ENCODE peak calls at places on chromosome 10, in nine cellular contexts. One of them, this sample, is unnamed.

GRCh38 chr10:49347342-49347741 is 48.4 kb downstream of the C10orf71 start:
- DNase-seq in Calu3: no peak
- DNase-seq in transverse colon: no peak
- DNase-seq in foreskin fibroblast: no peak
- DNase-seq in nephron progenitor cell: no peak
- DNase-seq in B cell: no peak
- DNase-seq in mucosa of descending colon: no peak
- DNase-seq in colonic mucosa: no peak
- DNase-seq in Caco-2: no peak
- DNase-seq in this sample: no peak

GRCh38 chr10:690227-691161 is 1.0 kb upstream of the DIP2C start:
- DNase-seq in Caco-2: no peak
- DNase-seq in nephron progenitor cell: no peak
- DNase-seq in B cell: no peak
- DNase-seq in Calu3: no peak
- DNase-seq in mucosa of descending colon: peak; percentile 12
- DNase-seq in foreskin fibroblast: peak; percentile 28
- DNase-seq in transverse colon: no peak
- DNase-seq in colonic mucosa: no peak
- DNase-seq in this sample: no peak

GRCh38 chr10:6813876-6814275 is 233.8 kb upstream of the PRKCQ start:
- DNase-seq in transverse colon: no peak
- DNase-seq in nephron progenitor cell: no peak
- DNase-seq in foreskin fibroblast: no peak
- DNase-seq in colonic mucosa: no peak
- DNase-seq in Calu3: no peak
- DNase-seq in mucosa of descending colon: no peak
- DNase-seq in Caco-2: no peak
- DNase-seq in B cell: no peak
- DNase-seq in this sample: no peak

GRCh38 chr10:36504752-36505151 is 620.6 kb upstream of the ANKRD30A start:
- DNase-seq in foreskin fibroblast: no peak
- DNase-seq in mucosa of descending colon: no peak
- DNase-seq in transverse colon: no peak
- DNase-seq in B cell: no peak
- DNase-seq in nephron progenitor cell: no peak
- DNase-seq in Calu3: no peak
- DNase-seq in colonic mucosa: no peak
- DNase-seq in Caco-2: no peak
- DNase-seq in this sample: no peak

GRCh38 chr10:75487087-75487784 is 55.8 kb downstream of the LRMDA start:
- DNase-seq in transverse colon: no peak
- DNase-seq in colonic mucosa: peak; percentile 14
- DNase-seq in foreskin fibroblast: no peak
- DNase-seq in mucosa of descending colon: no peak
- DNase-seq in nephron progenitor cell: no peak
- DNase-seq in B cell: no peak
- DNase-seq in Caco-2: no peak
- DNase-seq in Calu3: no peak
- DNase-seq in this sample: no peak

GRCh38 chr10:32621969-32622368 is 176.0 kb downstream of the CCDC7 start:
- DNase-seq in foreskin fibroblast: no peak
- DNase-seq in transverse colon: no peak
- DNase-seq in Calu3: no peak
- DNase-seq in Caco-2: no peak
- DNase-seq in colonic mucosa: no peak
- DNase-seq in nephron progenitor cell: no peak
- DNase-seq in mucosa of descending colon: no peak
- DNase-seq in B cell: no peak
- DNase-seq in this sample: no peak

GRCh38 chr10:25815236-25815635 is 118.8 kb upstream of the MYO3A start:
- DNase-seq in Calu3: no peak
- DNase-seq in colonic mucosa: no peak
- DNase-seq in nephron progenitor cell: no peak
- DNase-seq in transverse colon: no peak
- DNase-seq in mucosa of descending colon: no peak
- DNase-seq in foreskin fibroblast: no peak
- DNase-seq in Caco-2: no peak
- DNase-seq in B cell: no peak
- DNase-seq in this sample: no peak

GRCh38 chr10:43202224-43202656 is 64.0 kb downstream of the CSGALNACT2 start:
- DNase-seq in B cell: peak; percentile 55
- DNase-seq in transverse colon: peak; percentile 34
- DNase-seq in foreskin fibroblast: no peak
- DNase-seq in Calu3: peak; percentile 51
- DNase-seq in Caco-2: peak; percentile 34
- DNase-seq in nephron progenitor cell: peak; percentile 54
- DNase-seq in mucosa of descending colon: peak; percentile 35
- DNase-seq in colonic mucosa: peak; percentile 44
- DNase-seq in this sample: peak; percentile 67

GRCh38 chr10:75395171-75395954 is 6.2 kb downstream of the ZNF503 start:
- DNase-seq in B cell: no peak
- DNase-seq in transverse colon: peak; percentile 58
- DNase-seq in Calu3: no peak
- DNase-seq in nephron progenitor cell: peak; percentile 88
- DNase-seq in foreskin fibroblast: no peak
- DNase-seq in Caco-2: no peak
- DNase-seq in colonic mucosa: peak; percentile 65
- DNase-seq in mucosa of descending colon: peak; percentile 48
- DNase-seq in this sample: peak; percentile 88

GRCh38 chr10:29186221-29186620 is 102.6 kb upstream of the LYZL1 start:
- DNase-seq in Calu3: no peak
- DNase-seq in colonic mucosa: no peak
- DNase-seq in mucosa of descending colon: no peak
- DNase-seq in nephron progenitor cell: no peak
- DNase-seq in Caco-2: no peak
- DNase-seq in foreskin fibroblast: no peak
- DNase-seq in transverse colon: no peak
- DNase-seq in B cell: no peak
- DNase-seq in this sample: no peak

DNA sequence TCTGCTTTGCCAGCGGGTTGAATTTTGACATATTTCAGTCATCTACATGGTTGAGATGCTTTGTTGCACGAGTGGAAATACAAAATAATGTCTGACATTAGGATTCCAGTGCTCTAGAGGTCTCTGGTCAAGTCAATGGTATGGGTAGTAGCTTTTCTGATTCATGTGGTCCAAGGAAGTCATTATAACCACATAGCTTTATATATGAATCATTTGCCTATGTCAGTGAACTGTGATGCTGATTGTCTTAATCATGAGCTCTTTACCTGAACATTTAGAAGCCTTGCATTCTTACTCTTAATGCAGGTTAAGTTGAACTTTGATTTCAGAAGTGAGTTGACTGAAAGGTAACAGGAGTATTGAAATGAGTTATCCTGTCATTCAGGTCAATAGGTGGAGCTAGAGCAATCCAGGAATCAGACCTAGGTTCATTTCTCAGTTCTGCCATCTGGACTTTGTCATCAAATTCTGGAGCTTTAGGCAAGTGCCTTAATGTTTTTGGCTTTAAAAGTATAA is 3.3 kb downstream of the MAPK8 start:
- DNase-seq in mucosa of descending colon: no peak
- DNase-seq in transverse colon: no peak
- DNase-seq in colonic mucosa: no peak
- DNase-seq in foreskin fibroblast: peak; percentile 33
- DNase-seq in nephron progenitor cell: no peak
- DNase-seq in Caco-2: no peak
- DNase-seq in Calu3: no peak
- DNase-seq in B cell: no peak
- DNase-seq in this sample: no peak
- TF ChIP-seq CTCF in mucosa of descending colon: peak; percentile 25
- TF ChIP-seq CTCF in transverse colon: peak; percentile 9
- TF ChIP-seq CTCF in colonic mucosa: peak; percentile 19
- TF ChIP-seq CTCF in foreskin fibroblast: no peak
- TF ChIP-seq CTCF in nephron progenitor cell: no peak
- TF ChIP-seq CTCF in Caco-2: peak; percentile 80
- TF ChIP-seq CTCF in Calu3: no peak
- TF ChIP-seq CTCF in B cell: peak; percentile 39
- TF ChIP-seq CTCF in this sample: no peak

GRCh38 chr10:13571541-13571940 is 15.2 kb upstream of the PRPF18 start:
- DNase-seq in Caco-2: no peak
- DNase-seq in foreskin fibroblast: no peak
- DNase-seq in Calu3: no peak
- DNase-seq in colonic mucosa: no peak
- DNase-seq in B cell: no peak
- DNase-seq in transverse colon: no peak
- DNase-seq in mucosa of descending colon: no peak
- DNase-seq in nephron progenitor cell: no peak
- DNase-seq in this sample: no peak
- TF ChIP-seq CTCF in Caco-2: no peak
- TF ChIP-seq CTCF in foreskin fibroblast: no peak
- TF ChIP-seq CTCF in Calu3: no peak
- TF ChIP-seq CTCF in colonic mucosa: no peak
- TF ChIP-seq CTCF in B cell: no peak
- TF ChIP-seq CTCF in transverse colon: no peak
- TF ChIP-seq CTCF in mucosa of descending colon: no peak
- TF ChIP-seq CTCF in nephron progenitor cell: no peak
- TF ChIP-seq CTCF in this sample: no peak

GRCh38 chr10:72156223-72156622 is 59.6 kb upstream of the ANAPC16 start:
- DNase-seq in B cell: no peak
- DNase-seq in foreskin fibroblast: no peak
- DNase-seq in transverse colon: no peak
- DNase-seq in colonic mucosa: no peak
- DNase-seq in Calu3: no peak
- DNase-seq in nephron progenitor cell: no peak
- DNase-seq in mucosa of descending colon: no peak
- DNase-seq in Caco-2: no peak
- DNase-seq in this sample: no peak
- TF ChIP-seq CTCF in B cell: no peak
- TF ChIP-seq CTCF in foreskin fibroblast: no peak
- TF ChIP-seq CTCF in transverse colon: no peak
- TF ChIP-seq CTCF in colonic mucosa: no peak
- TF ChIP-seq CTCF in Calu3: no peak
- TF ChIP-seq CTCF in nephron progenitor cell: no peak
- TF ChIP-seq CTCF in mucosa of descending colon: no peak
- TF ChIP-seq CTCF in Caco-2: no peak
- TF ChIP-seq CTCF in this sample: no peak

GRCh38 chr10:94076325-94076841 is 82.7 kb downstream of the PLCE1 start:
- DNase-seq in B cell: no peak
- DNase-seq in foreskin fibroblast: peak; percentile 21
- DNase-seq in transverse colon: peak; percentile 16
- DNase-seq in nephron progenitor cell: no peak
- DNase-seq in Calu3: no peak
- DNase-seq in Caco-2: peak; percentile 74
- DNase-seq in mucosa of descending colon: peak; percentile 39
- DNase-seq in colonic mucosa: peak; percentile 46
- DNase-seq in this sample: no peak
- TF ChIP-seq CTCF in B cell: no peak
- TF ChIP-seq CTCF in foreskin fibroblast: peak; percentile 53
- TF ChIP-seq CTCF in transverse colon: peak; percentile 39
- TF ChIP-seq CTCF in nephron progenitor cell: no peak
- TF ChIP-seq CTCF in Calu3: no peak
- TF ChIP-seq CTCF in Caco-2: peak; percentile 60
- TF ChIP-seq CTCF in mucosa of descending colon: peak; percentile 19
- TF ChIP-seq CTCF in colonic mucosa: no peak
- TF ChIP-seq CTCF in this sample: peak; percentile 63

GRCh38 chr10:15146366-15146765 is 22.1 kb downstream of the NMT2 start:
- DNase-seq in transverse colon: no peak
- DNase-seq in mucosa of descending colon: no peak
- DNase-seq in Calu3: no peak
- DNase-seq in Caco-2: no peak
- DNase-seq in colonic mucosa: no peak
- DNase-seq in foreskin fibroblast: no peak
- DNase-seq in nephron progenitor cell: no peak
- DNase-seq in B cell: no peak
- DNase-seq in this sample: no peak
- TF ChIP-seq CTCF in transverse colon: no peak
- TF ChIP-seq CTCF in mucosa of descending colon: no peak
- TF ChIP-seq CTCF in Calu3: no peak
- TF ChIP-seq CTCF in Caco-2: no peak
- TF ChIP-seq CTCF in colonic mucosa: no peak
- TF ChIP-seq CTCF in foreskin fibroblast: no peak
- TF ChIP-seq CTCF in nephron progenitor cell: no peak
- TF ChIP-seq CTCF in B cell: no peak
- TF ChIP-seq CTCF in this sample: no peak

GRCh38 chr10:93088466-93088865 is 14.8 kb downstream of the CYP26A1 start:
- DNase-seq in nephron progenitor cell: no peak
- DNase-seq in B cell: no peak
- DNase-seq in foreskin fibroblast: no peak
- DNase-seq in transverse colon: no peak
- DNase-seq in colonic mucosa: peak; percentile 9
- DNase-seq in Calu3: no peak
- DNase-seq in mucosa of descending colon: no peak
- DNase-seq in Caco-2: no peak
- DNase-seq in this sample: peak; percentile 25
- TF ChIP-seq CTCF in nephron progenitor cell: no peak
- TF ChIP-seq CTCF in B cell: no peak
- TF ChIP-seq CTCF in foreskin fibroblast: no peak
- TF ChIP-seq CTCF in transverse colon: no peak
- TF ChIP-seq CTCF in colonic mucosa: no peak
- TF ChIP-seq CTCF in Calu3: no peak
- TF ChIP-seq CTCF in mucosa of descending colon: no peak
- TF ChIP-seq CTCF in Caco-2: no peak
- TF ChIP-seq CTCF in this sample: no peak

DNA sequence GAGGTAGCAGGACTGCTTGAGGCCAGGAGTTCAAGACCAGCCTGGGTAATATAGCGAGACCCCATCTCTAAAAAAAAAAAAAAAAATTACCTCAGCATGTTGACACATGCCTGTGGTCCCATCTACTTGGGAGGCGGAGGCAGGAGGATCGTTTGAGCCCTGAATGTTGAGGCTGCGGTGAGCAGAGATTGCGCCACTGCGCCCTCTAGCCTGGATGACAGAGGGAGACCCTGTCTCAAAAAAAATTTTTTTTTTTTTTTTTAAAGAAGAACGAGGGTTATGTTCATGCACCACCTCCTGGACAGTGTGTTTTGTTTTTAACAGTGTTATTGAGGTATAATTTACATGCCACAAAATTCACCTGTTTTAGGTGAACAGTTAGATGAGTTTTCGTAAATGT is 51.1 kb upstream of the SEPHS1 start:
- DNase-seq in mucosa of descending colon: no peak
- DNase-seq in nephron progenitor cell: no peak
- DNase-seq in B cell: no peak
- DNase-seq in colonic mucosa: no peak
- DNase-seq in Caco-2: no peak
- DNase-seq in transverse colon: no peak
- DNase-seq in Calu3: no peak
- DNase-seq in foreskin fibroblast: no peak
- DNase-seq in this sample: no peak
- TF ChIP-seq CTCF in mucosa of descending colon: no peak
- TF ChIP-seq CTCF in nephron progenitor cell: no peak
- TF ChIP-seq CTCF in B cell: no peak
- TF ChIP-seq CTCF in colonic mucosa: no peak
- TF ChIP-seq CTCF in Caco-2: no peak
- TF ChIP-seq CTCF in transverse colon: no peak
- TF ChIP-seq CTCF in Calu3: no peak
- TF ChIP-seq CTCF in foreskin fibroblast: no peak
- TF ChIP-seq CTCF in this sample: no peak

GRCh38 chr10:121975295-121976086 is 474 bp upstream of the NSMCE4A start:
- DNase-seq in transverse colon: no peak
- DNase-seq in nephron progenitor cell: no peak
- DNase-seq in colonic mucosa: no peak
- DNase-seq in B cell: no peak
- DNase-seq in Caco-2: no peak
- DNase-seq in Calu3: no peak
- DNase-seq in mucosa of descending colon: no peak
- DNase-seq in foreskin fibroblast: no peak
- DNase-seq in this sample: no peak
- TF ChIP-seq CTCF in transverse colon: no peak
- TF ChIP-seq CTCF in nephron progenitor cell: peak; percentile 4
- TF ChIP-seq CTCF in colonic mucosa: no peak
- TF ChIP-seq CTCF in B cell: no peak
- TF ChIP-seq CTCF in Caco-2: no peak
- TF ChIP-seq CTCF in Calu3: no peak
- TF ChIP-seq CTCF in mucosa of descending colon: peak; percentile 72
- TF ChIP-seq CTCF in foreskin fibroblast: no peak
- TF ChIP-seq CTCF in this sample: peak; percentile 71